ENCODE peak calls at places on chromosomes 4 and X, in seven cellular contexts. I, F, J, O, D, H and X are unnamed samples.

GRCh38 chr4:102400898-102401297 is 55.6 kb upstream of the SLC39A8 start:
- DNase-seq in I (no peak), F (no peak), J (no peak), O (no peak), D (no peak), H (no peak), X (no peak)

GRCh38 chrX:96211953-96212352 is 472.7 kb upstream of the DIAPH2 start:
- DNase-seq in I (no peak), F (no peak), J (no peak), O (no peak), D (no peak), H (no peak), X (no peak)

GRCh38 chrX:10117864-10118377 is 38.9 kb upstream of the CLCN4 start:
- DNase-seq in I (no peak), F (no peak), J (no peak), O (no peak), D (no peak), H (no peak), X (no peak)

GRCh38 chr4:76998251-76998901 is 48.8 kb downstream of the SEPTIN11 start:
- DNase-seq in I (no peak), F (no peak), J (no peak), O (no peak), D (no peak), H (peak; percentile 21), X (no peak)

GRCh38 chr4:155038459-155038858 is 170.0 kb upstream of the NPY2R start:
- DNase-seq in I (no peak), F (no peak), J (no peak), O (no peak), D (no peak), H (no peak), X (no peak)

GRCh38 chrX:18668468-18668867 is 3.4 kb downstream of the RS1 start:
- DNase-seq in I (no peak), F (no peak), J (no peak), O (no peak), D (no peak), H (no peak), X (no peak)

GRCh38 chr4:47533689-47534347 is 48.7 kb downstream of the ATP10D start:
- DNase-seq in I (no peak), F (no peak), J (no peak), O (no peak), D (no peak), H (no peak), X (no peak)

GRCh38 chr4:147571021-147571770 is 46.0 kb upstream of the TMEM184C start:
- DNase-seq in I (no peak), F (no peak), J (no peak), O (no peak), D (no peak), H (no peak), X (no peak)

GRCh38 chr4:87502580-87503238 is 26.5 kb downstream of the SPARCL1 start:
- DNase-seq in I (no peak), F (no peak), J (no peak), O (no peak), D (no peak), H (no peak), X (no peak)

GRCh38 chr4:165439344-165439743 is 60.5 kb downstream of the CPE start:
- DNase-seq in I (no peak), F (no peak), J (no peak), O (no peak), D (no peak), H (no peak), X (no peak)

GRCh38 chr4:26267087-26267486 is 53.7 kb upstream of the RBPJ start:
- DNase-seq in I (no peak), F (peak; percentile 41), J (no peak), O (no peak), D (no peak), H (peak; percentile 94), X (no peak)

GRCh38 chrX:140608111-140608510 is 101.4 kb upstream of the LINC00632 start:
- DNase-seq in I (no peak), F (no peak), J (no peak), O (no peak), D (no peak), H (no peak), X (no peak)

GRCh38 chrX:56798866-56799864 is 70.1 kb downstream of the NBDY start:
- DNase-seq in I (no peak), F (peak; percentile 33), J (no peak), O (no peak), D (no peak), H (no peak), X (peak; percentile 55)

GRCh38 chr4:26854701-26855100 is 5.9 kb upstream of the STIM2 start:
- DNase-seq in I (no peak), F (no peak), J (no peak), O (no peak), D (no peak), H (no peak), X (no peak)

GRCh38 chrX:105331244-105331643 is 110.8 kb upstream of the TEX13A start:
- DNase-seq in I (no peak), F (no peak), J (no peak), O (no peak), D (no peak), H (no peak), X (no peak)

GRCh38 chr4:143437937-143438336 is 75.6 kb upstream of the SMARCA5 start:
- DNase-seq in I (no peak), F (no peak), J (no peak), O (no peak), D (no peak), H (no peak), X (no peak)

GRCh38 chr4:52824603-52825310 is 37.4 kb upstream of the RASL11B start:
- DNase-seq in I (no peak), F (peak; percentile 46), J (no peak), O (no peak), D (no peak), H (peak; percentile 91), X (no peak)

GRCh38 chr4:29927895-29928294 is 792.3 kb upstream of the PCDH7 start:
- DNase-seq in I (no peak), F (no peak), J (no peak), O (no peak), D (no peak), H (no peak), X (no peak)

GRCh38 chrX:46433892-46434291 is 111.3 kb downstream of the ZNF674 start:
- DNase-seq in I (no peak), F (no peak), J (no peak), O (no peak), D (no peak), H (no peak), X (no peak)

GRCh38 chr4:111943796-111944203 is 201.5 kb upstream of the FAM241A start:
- DNase-seq in I (no peak), F (peak; percentile 33), J (no peak), O (peak; percentile 44), D (peak; percentile 65), H (no peak), X (no peak)

GRCh38 chr4:4614925-4615678 is 73.3 kb upstream of the STX18 start:
- DNase-seq in I (no peak), F (no peak), J (no peak), O (no peak), D (no peak), H (no peak), X (no peak)

GRCh38 chr4:7771541-7772507 is 167.8 kb downstream of the AFAP1 start:
- DNase-seq in I (peak; percentile 49), F (peak; percentile 22), J (no peak), O (no peak), D (no peak), H (no peak), X (no peak)

GRCh38 chr4:61527886-61528285 is 327.8 kb downstream of the ADGRL3 start:
- DNase-seq in I (no peak), F (no peak), J (no peak), O (no peak), D (no peak), H (no peak), X (no peak)

GRCh38 chrX:110412971-110413726 is 54.5 kb downstream of the RTL9 start:
- DNase-seq in I (peak; percentile 62), F (peak; percentile 69), J (peak; percentile 51), O (peak; percentile 62), D (peak; percentile 66), H (no peak), X (peak; percentile 82)

GRCh38 chr4:147723316-147723715 is 8.6 kb upstream of the ARHGAP10 start:
- DNase-seq in I (no peak), F (no peak), J (no peak), O (peak; percentile 71), D (no peak), H (no peak), X (no peak)

GRCh38 chr4:102169345-102169744 is 175.9 kb downstream of the SLC39A8 start:
- DNase-seq in I (no peak), F (no peak), J (no peak), O (no peak), D (peak; percentile 10), H (no peak), X (no peak)

GRCh38 chrX:150625107-150625506 is 56.7 kb downstream of the MTM1 start:
- DNase-seq in I (no peak), F (no peak), J (no peak), O (no peak), D (no peak), H (no peak), X (no peak)

GRCh38 chr4:169640261-169640880 is 20.0 kb downstream of the CLCN3 start:
- DNase-seq in I (no peak), F (no peak), J (no peak), O (no peak), D (no peak), H (no peak), X (no peak)

GRCh38 chrX:7720519-7720918 is 122.5 kb upstream of the VCX start:
- DNase-seq in I (no peak), F (no peak), J (no peak), O (no peak), D (no peak), H (no peak), X (no peak)
- TF ChIP-seq CTCF in I (no peak), F (no peak), J (no peak), O (peak; percentile 35), D (no peak), H (no peak), X (no peak)

GRCh38 chrX:83004012-83004411 is 504.1 kb upstream of the POU3F4 start:
- DNase-seq in I (no peak), F (no peak), J (no peak), O (no peak), D (no peak), H (no peak), X (no peak)

GRCh38 chrX:83008415-83008814 is 499.7 kb upstream of the POU3F4 start:
- DNase-seq in I (no peak), F (no peak), J (no peak), O (no peak), D (peak; percentile 1), H (no peak), X (no peak)
- TF ChIP-seq CTCF in I (no peak), F (peak; percentile 37), J (no peak), O (peak; percentile 52), D (peak; percentile 16), H (no peak), X (peak; percentile 73)

DNA sequence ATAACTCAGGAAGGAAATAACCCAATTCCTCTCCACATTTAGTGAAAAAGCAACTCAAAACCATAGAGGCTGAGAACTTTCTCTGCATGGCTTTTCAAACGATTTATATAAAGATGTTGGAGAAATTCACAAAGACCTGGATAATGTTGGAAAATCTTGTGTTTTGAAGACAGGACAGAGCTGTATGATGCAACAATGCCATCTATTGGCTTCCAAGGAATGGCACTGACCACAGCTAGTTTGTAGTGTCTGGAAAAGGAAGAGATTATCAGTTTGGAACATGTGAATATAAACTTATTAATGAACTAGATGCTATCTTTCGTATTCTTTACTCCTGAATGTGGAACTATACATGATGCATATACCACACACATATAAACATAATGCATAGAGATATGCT is 503.6 kb downstream of the IL1RAPL1 start:
- DNase-seq in I (no peak), F (no peak), J (no peak), O (no peak), D (peak; percentile 6), H (no peak), X (no peak)
- TF ChIP-seq CTCF in I (no peak), F (no peak), J (no peak), O (peak; percentile 32), D (peak; percentile 8), H (no peak), X (peak; percentile 75)

GRCh38 chrX:1385824-1386223 is 6.1 kb downstream of the SLC25A6 start:
- DNase-seq in I (peak; percentile 30), F (peak; percentile 28), J (no peak), O (peak; percentile 42), D (no peak), H (no peak), X (no peak)
- TF ChIP-seq CTCF in I (no peak), F (no peak), J (no peak), O (no peak), D (no peak), H (no peak), X (no peak)